ENCODE peak calls at places on chromosome 11, in eight cellular contexts. One of them, this sample, is unnamed.

GRCh38 chr11:82356316-82356715 is 377.3 kb downstream of the FAM181B start:
- DNase-seq in T-cell: no peak
- DNase-seq in prostate gland: no peak
- DNase-seq in OCI-LY7: no peak
- DNase-seq in GM23248: no peak
- DNase-seq in anterior cingulate cortex: no peak
- DNase-seq in Kasumi-1: no peak
- DNase-seq in skeletal muscle cell: no peak
- DNase-seq in this sample: no peak

GRCh38 chr11:111097191-111097590 is 148.3 kb upstream of the POU2AF2 start:
- DNase-seq in GM23248: no peak
- DNase-seq in anterior cingulate cortex: no peak
- DNase-seq in prostate gland: no peak
- DNase-seq in skeletal muscle cell: no peak
- DNase-seq in T-cell: no peak
- DNase-seq in OCI-LY7: no peak
- DNase-seq in Kasumi-1: no peak
- DNase-seq in this sample: no peak

GRCh38 chr11:36744375-36745168 is 146.5 kb upstream of the RAG2 start:
- DNase-seq in skeletal muscle cell: peak
- DNase-seq in OCI-LY7: peak
- DNase-seq in GM23248: peak
- DNase-seq in Kasumi-1: peak
- DNase-seq in T-cell: peak
- DNase-seq in anterior cingulate cortex: peak
- DNase-seq in prostate gland: peak
- DNase-seq in this sample: peak

GRCh38 chr11:45949992-45950407 is 27.5 kb downstream of the LARGE2 start:
- DNase-seq in prostate gland: no peak
- DNase-seq in skeletal muscle cell: no peak
- DNase-seq in OCI-LY7: no peak
- DNase-seq in Kasumi-1: no peak
- DNase-seq in anterior cingulate cortex: no peak
- DNase-seq in GM23248: peak
- DNase-seq in T-cell: no peak
- DNase-seq in this sample: no peak

GRCh38 chr11:27254744-27255446 is 108.1 kb downstream of the CCDC34 start:
- DNase-seq in Kasumi-1: no peak
- DNase-seq in GM23248: peak
- DNase-seq in skeletal muscle cell: no peak
- DNase-seq in T-cell: no peak
- DNase-seq in anterior cingulate cortex: no peak
- DNase-seq in OCI-LY7: no peak
- DNase-seq in prostate gland: no peak
- DNase-seq in this sample: no peak

GRCh38 chr11:12598330-12599256 is 75.6 kb upstream of the TEAD1 start:
- DNase-seq in OCI-LY7: no peak
- DNase-seq in skeletal muscle cell: no peak
- DNase-seq in anterior cingulate cortex: no peak
- DNase-seq in prostate gland: no peak
- DNase-seq in T-cell: no peak
- DNase-seq in GM23248: no peak
- DNase-seq in Kasumi-1: no peak
- DNase-seq in this sample: no peak

GRCh38 chr11:104968365-104968855 is at the start of gene CASP4:
- DNase-seq in OCI-LY7: peak
- DNase-seq in anterior cingulate cortex: no peak
- DNase-seq in GM23248: peak
- DNase-seq in skeletal muscle cell: peak
- DNase-seq in T-cell: no peak
- DNase-seq in prostate gland: peak
- DNase-seq in Kasumi-1: peak
- DNase-seq in this sample: no peak

GRCh38 chr11:122069946-122070345 is 46.1 kb downstream of the BLID start:
- DNase-seq in prostate gland: no peak
- DNase-seq in OCI-LY7: no peak
- DNase-seq in T-cell: no peak
- DNase-seq in skeletal muscle cell: peak
- DNase-seq in Kasumi-1: no peak
- DNase-seq in GM23248: peak
- DNase-seq in anterior cingulate cortex: peak
- DNase-seq in this sample: no peak

GRCh38 chr11:44760917-44761545 is 34.3 kb downstream of the TSPAN18 start:
- DNase-seq in anterior cingulate cortex: no peak
- DNase-seq in skeletal muscle cell: peak
- DNase-seq in prostate gland: no peak
- DNase-seq in T-cell: no peak
- DNase-seq in OCI-LY7: no peak
- DNase-seq in Kasumi-1: no peak
- DNase-seq in GM23248: peak
- DNase-seq in this sample: no peak

GRCh38 chr11:31237819-31238771 is 131.4 kb downstream of the DCDC1 start:
- DNase-seq in anterior cingulate cortex: no peak
- DNase-seq in OCI-LY7: no peak
- DNase-seq in skeletal muscle cell: no peak
- DNase-seq in prostate gland: no peak
- DNase-seq in Kasumi-1: no peak
- DNase-seq in GM23248: peak
- DNase-seq in T-cell: no peak
- DNase-seq in this sample: no peak

GRCh38 chr11:65378928-65379638 is 3.4 kb downstream of the SLC25A45 start:
- DNase-seq in anterior cingulate cortex: no peak
- DNase-seq in OCI-LY7: no peak
- DNase-seq in Kasumi-1: no peak
- DNase-seq in prostate gland: no peak
- DNase-seq in GM23248: no peak
- DNase-seq in T-cell: no peak
- DNase-seq in skeletal muscle cell: no peak
- DNase-seq in this sample: no peak

GRCh38 chr11:28318861-28319260 is 210.7 kb downstream of the METTL15 start:
- DNase-seq in GM23248: no peak
- DNase-seq in OCI-LY7: no peak
- DNase-seq in Kasumi-1: no peak
- DNase-seq in skeletal muscle cell: no peak
- DNase-seq in T-cell: no peak
- DNase-seq in prostate gland: no peak
- DNase-seq in anterior cingulate cortex: no peak
- DNase-seq in this sample: no peak

GRCh38 chr11:114256176-114256897 is 39.9 kb upstream of the NNMT start:
- DNase-seq in Kasumi-1: no peak
- DNase-seq in OCI-LY7: no peak
- DNase-seq in prostate gland: no peak
- DNase-seq in anterior cingulate cortex: no peak
- DNase-seq in T-cell: no peak
- DNase-seq in GM23248: no peak
- DNase-seq in skeletal muscle cell: no peak
- DNase-seq in this sample: no peak

GRCh38 chr11:113288286-113288863 is 26.0 kb upstream of the TTC12 start:
- DNase-seq in Kasumi-1: no peak
- DNase-seq in T-cell: no peak
- DNase-seq in GM23248: no peak
- DNase-seq in OCI-LY7: no peak
- DNase-seq in prostate gland: no peak
- DNase-seq in anterior cingulate cortex: no peak
- DNase-seq in skeletal muscle cell: no peak
- DNase-seq in this sample: no peak

GRCh38 chr11:35539781-35540281 is 14.4 kb upstream of the PAMR1 start:
- DNase-seq in skeletal muscle cell: no peak
- DNase-seq in GM23248: peak
- DNase-seq in prostate gland: no peak
- DNase-seq in T-cell: no peak
- DNase-seq in Kasumi-1: no peak
- DNase-seq in anterior cingulate cortex: no peak
- DNase-seq in OCI-LY7: no peak
- DNase-seq in this sample: no peak

GRCh38 chr11:100208207-100208606 is 478.9 kb upstream of the ARHGAP42 start:
- DNase-seq in prostate gland: no peak
- DNase-seq in OCI-LY7: no peak
- DNase-seq in T-cell: no peak
- DNase-seq in anterior cingulate cortex: no peak
- DNase-seq in GM23248: no peak
- DNase-seq in skeletal muscle cell: no peak
- DNase-seq in Kasumi-1: no peak
- DNase-seq in this sample: no peak

GRCh38 chr11:60872124-60872951 is 5.0 kb downstream of the ZP1 start:
- DNase-seq in prostate gland: no peak
- DNase-seq in skeletal muscle cell: peak
- DNase-seq in GM23248: peak
- DNase-seq in anterior cingulate cortex: no peak
- DNase-seq in OCI-LY7: no peak
- DNase-seq in Kasumi-1: no peak
- DNase-seq in T-cell: no peak
- DNase-seq in this sample: no peak

GRCh38 chr11:61551630-61552029 is 29.2 kb downstream of the SYT7 start:
- DNase-seq in anterior cingulate cortex: peak
- DNase-seq in Kasumi-1: no peak
- DNase-seq in prostate gland: peak
- DNase-seq in OCI-LY7: no peak
- DNase-seq in skeletal muscle cell: no peak
- DNase-seq in T-cell: no peak
- DNase-seq in GM23248: peak
- DNase-seq in this sample: no peak

GRCh38 chr11:126153999-126154398 is 57.5 kb downstream of the RPUSD4 start:
- DNase-seq in anterior cingulate cortex: no peak
- DNase-seq in T-cell: no peak
- DNase-seq in prostate gland: no peak
- DNase-seq in GM23248: peak
- DNase-seq in Kasumi-1: no peak
- DNase-seq in skeletal muscle cell: peak
- DNase-seq in OCI-LY7: no peak
- DNase-seq in this sample: no peak

GRCh38 chr11:6418199-6418957 is 516 bp downstream of the APBB1 start:
- DNase-seq in anterior cingulate cortex: peak
- DNase-seq in skeletal muscle cell: no peak
- DNase-seq in GM23248: peak
- DNase-seq in prostate gland: no peak
- DNase-seq in OCI-LY7: no peak
- DNase-seq in T-cell: no peak
- DNase-seq in Kasumi-1: no peak
- DNase-seq in this sample: no peak

GRCh38 chr11:65743928-65744698 is 23.5 kb upstream of the RNASEH2C start:
- DNase-seq in GM23248: peak
- DNase-seq in OCI-LY7: peak
- DNase-seq in anterior cingulate cortex: no peak
- DNase-seq in Kasumi-1: no peak
- DNase-seq in skeletal muscle cell: no peak
- DNase-seq in prostate gland: no peak
- DNase-seq in T-cell: no peak
- DNase-seq in this sample: no peak

GRCh38 chr11:72217856-72218745 is 1.5 kb downstream of the FOLR2 start:
- DNase-seq in prostate gland: no peak
- DNase-seq in T-cell: no peak
- DNase-seq in GM23248: no peak
- DNase-seq in anterior cingulate cortex: no peak
- DNase-seq in OCI-LY7: no peak
- DNase-seq in Kasumi-1: peak
- DNase-seq in skeletal muscle cell: no peak
- DNase-seq in this sample: no peak

GRCh38 chr11:74611369-74611861 is 19.0 kb downstream of the POLD3 start:
- DNase-seq in skeletal muscle cell: peak
- DNase-seq in anterior cingulate cortex: no peak
- DNase-seq in T-cell: no peak
- DNase-seq in prostate gland: no peak
- DNase-seq in Kasumi-1: peak
- DNase-seq in OCI-LY7: peak
- DNase-seq in GM23248: peak
- DNase-seq in this sample: no peak

GRCh38 chr11:1126935-1127663 is 30.7 kb upstream of the MUC5AC start:
- DNase-seq in OCI-LY7: no peak
- DNase-seq in T-cell: no peak
- DNase-seq in skeletal muscle cell: no peak
- DNase-seq in anterior cingulate cortex: no peak
- DNase-seq in prostate gland: no peak
- DNase-seq in GM23248: no peak
- DNase-seq in Kasumi-1: no peak
- DNase-seq in this sample: no peak

GRCh38 chr11:31106326-31106725 is 263.2 kb downstream of the DCDC1 start:
- DNase-seq in Kasumi-1: no peak
- DNase-seq in anterior cingulate cortex: no peak
- DNase-seq in skeletal muscle cell: no peak
- DNase-seq in T-cell: no peak
- DNase-seq in prostate gland: no peak
- DNase-seq in GM23248: no peak
- DNase-seq in OCI-LY7: no peak
- DNase-seq in this sample: no peak

GRCh38 chr11:46977038-46977818 is 40.7 kb downstream of the CSTPP1 start:
- DNase-seq in OCI-LY7: no peak
- DNase-seq in anterior cingulate cortex: peak
- DNase-seq in GM23248: no peak
- DNase-seq in Kasumi-1: no peak
- DNase-seq in T-cell: no peak
- DNase-seq in skeletal muscle cell: no peak
- DNase-seq in prostate gland: no peak
- DNase-seq in this sample: no peak

GRCh38 chr11:61369372-61370348 is 7.5 kb downstream of the TMEM138 start:
- DNase-seq in anterior cingulate cortex: no peak
- DNase-seq in skeletal muscle cell: peak
- DNase-seq in GM23248: peak
- DNase-seq in prostate gland: peak
- DNase-seq in Kasumi-1: no peak
- DNase-seq in T-cell: no peak
- DNase-seq in OCI-LY7: no peak
- DNase-seq in this sample: no peak

GRCh38 chr11:78354741-78355705 is 62.6 kb downstream of the GAB2 start:
- DNase-seq in OCI-LY7: no peak
- DNase-seq in Kasumi-1: no peak
- DNase-seq in anterior cingulate cortex: no peak
- DNase-seq in skeletal muscle cell: no peak
- DNase-seq in GM23248: peak
- DNase-seq in T-cell: no peak
- DNase-seq in prostate gland: no peak
- DNase-seq in this sample: no peak

GRCh38 chr11:44671234-44671633 is 55.5 kb upstream of the TSPAN18 start:
- DNase-seq in Kasumi-1: no peak
- DNase-seq in GM23248: no peak
- DNase-seq in skeletal muscle cell: no peak
- DNase-seq in prostate gland: no peak
- DNase-seq in anterior cingulate cortex: no peak
- DNase-seq in T-cell: no peak
- DNase-seq in OCI-LY7: no peak
- DNase-seq in this sample: no peak

GRCh38 chr11:33045551-33046255 is 6.3 kb downstream of the TCP11L1 start:
- DNase-seq in skeletal muscle cell: no peak
- DNase-seq in OCI-LY7: no peak
- DNase-seq in anterior cingulate cortex: no peak
- DNase-seq in T-cell: no peak
- DNase-seq in Kasumi-1: no peak
- DNase-seq in GM23248: peak
- DNase-seq in prostate gland: no peak
- DNase-seq in this sample: no peak

GRCh38 chr11:131662310-131662709 is 291.9 kb downstream of the NTM start:
- DNase-seq in skeletal muscle cell: no peak
- DNase-seq in T-cell: no peak
- DNase-seq in prostate gland: no peak
- DNase-seq in anterior cingulate cortex: no peak
- DNase-seq in GM23248: no peak
- DNase-seq in OCI-LY7: no peak
- DNase-seq in Kasumi-1: no peak
- DNase-seq in this sample: no peak

GRCh38 chr11:76560219-76560618 is 110.3 kb downstream of the LRRC32 start:
- DNase-seq in OCI-LY7: no peak
- DNase-seq in anterior cingulate cortex: no peak
- DNase-seq in GM23248: peak
- DNase-seq in T-cell: no peak
- DNase-seq in Kasumi-1: no peak
- DNase-seq in prostate gland: no peak
- DNase-seq in skeletal muscle cell: no peak
- DNase-seq in this sample: no peak

GRCh38 chr11:76524919-76525318 is 80.1 kb downstream of the EMSY start:
- DNase-seq in skeletal muscle cell: peak
- DNase-seq in GM23248: peak
- DNase-seq in prostate gland: peak
- DNase-seq in anterior cingulate cortex: no peak
- DNase-seq in T-cell: no peak
- DNase-seq in Kasumi-1: no peak
- DNase-seq in OCI-LY7: no peak
- DNase-seq in this sample: no peak

GRCh38 chr11:9574556-9574805 is 1.0 kb downstream of the WEE1 start:
- DNase-seq in anterior cingulate cortex: no peak
- DNase-seq in GM23248: no peak
- DNase-seq in Kasumi-1: no peak
- DNase-seq in T-cell: no peak
- DNase-seq in prostate gland: peak
- DNase-seq in skeletal muscle cell: no peak
- DNase-seq in OCI-LY7: no peak
- DNase-seq in this sample: no peak